ENCODE peak calls at places on chromosome 13, in seven cellular contexts. One of them, this sample, is unnamed. For H3K36me3 and H3K4me1, the result is how much of the 10 kb centered on the place peaks cover.

GRCh38 chr13:77928909-77929308 is 10.3 kb upstream of the EDNRB start:
- DNase-seq in neural progenitor cell: no peak
- DNase-seq in uterus: no peak
- DNase-seq in CD8-positive, alpha-beta T cell: no peak
- DNase-seq in ovary: no peak
- DNase-seq in Panc1: peak
- DNase-seq in CD4-positive, CD25-positive, alpha-beta regulatory T cell: peak
- DNase-seq in this sample: no peak

GRCh38 chr13:58134525-58134924 is 503.0 kb downstream of the PCDH17 start:
- DNase-seq in CD8-positive, alpha-beta T cell: no peak
- DNase-seq in uterus: no peak
- DNase-seq in Panc1: no peak
- DNase-seq in ovary: no peak
- DNase-seq in neural progenitor cell: no peak
- DNase-seq in CD4-positive, CD25-positive, alpha-beta regulatory T cell: no peak
- DNase-seq in this sample: no peak

GRCh38 chr13:74061939-74062595 is 72.1 kb downstream of the KLF12 start:
- DNase-seq in ovary: peak
- DNase-seq in uterus: peak
- DNase-seq in CD8-positive, alpha-beta T cell: no peak
- DNase-seq in neural progenitor cell: no peak
- DNase-seq in Panc1: no peak
- DNase-seq in CD4-positive, CD25-positive, alpha-beta regulatory T cell: peak
- DNase-seq in this sample: no peak

GRCh38 chr13:99959127-99959529 is 12.4 kb downstream of the ZIC5 start:
- DNase-seq in uterus: no peak
- DNase-seq in neural progenitor cell: peak
- DNase-seq in Panc1: no peak
- DNase-seq in CD4-positive, CD25-positive, alpha-beta regulatory T cell: no peak
- DNase-seq in CD8-positive, alpha-beta T cell: no peak
- DNase-seq in ovary: no peak
- DNase-seq in this sample: no peak

GRCh38 chr13:44125943-44126469 is 246.3 kb downstream of the LACC1 start:
- DNase-seq in ovary: no peak
- DNase-seq in Panc1: no peak
- DNase-seq in uterus: no peak
- DNase-seq in neural progenitor cell: no peak
- DNase-seq in CD8-positive, alpha-beta T cell: no peak
- DNase-seq in CD4-positive, CD25-positive, alpha-beta regulatory T cell: no peak
- DNase-seq in this sample: no peak

GRCh38 chr13:67238277-67238859 is 8.2 kb upstream of the PCDH9 start:
- DNase-seq in ovary: no peak
- DNase-seq in uterus: no peak
- DNase-seq in CD4-positive, CD25-positive, alpha-beta regulatory T cell: peak
- DNase-seq in neural progenitor cell: no peak
- DNase-seq in CD8-positive, alpha-beta T cell: no peak
- DNase-seq in Panc1: no peak
- DNase-seq in this sample: no peak

GRCh38 chr13:100987993-100988392 is 313.4 kb upstream of the TMTC4 start:
- DNase-seq in ovary: no peak
- DNase-seq in CD4-positive, CD25-positive, alpha-beta regulatory T cell: no peak
- DNase-seq in uterus: no peak
- DNase-seq in CD8-positive, alpha-beta T cell: no peak
- DNase-seq in Panc1: no peak
- DNase-seq in neural progenitor cell: peak
- DNase-seq in this sample: no peak

GRCh38 chr13:22455036-22455435 is 725.7 kb upstream of the SGCG start:
- DNase-seq in uterus: no peak
- DNase-seq in CD8-positive, alpha-beta T cell: no peak
- DNase-seq in ovary: no peak
- DNase-seq in CD4-positive, CD25-positive, alpha-beta regulatory T cell: no peak
- DNase-seq in neural progenitor cell: no peak
- DNase-seq in Panc1: no peak
- DNase-seq in this sample: no peak

GRCh38 chr13:75666646-75667351 is 30.7 kb downstream of the LMO7 start:
- DNase-seq in CD8-positive, alpha-beta T cell: no peak
- DNase-seq in CD4-positive, CD25-positive, alpha-beta regulatory T cell: no peak
- DNase-seq in uterus: no peak
- DNase-seq in ovary: no peak
- DNase-seq in neural progenitor cell: no peak
- DNase-seq in Panc1: no peak
- DNase-seq in this sample: peak

GRCh38 chr13:26983533-26984315 is 187.9 kb downstream of the USP12 start:
- DNase-seq in uterus: no peak
- DNase-seq in neural progenitor cell: no peak
- DNase-seq in Panc1: no peak
- DNase-seq in ovary: no peak
- DNase-seq in CD4-positive, CD25-positive, alpha-beta regulatory T cell: no peak
- DNase-seq in CD8-positive, alpha-beta T cell: no peak
- DNase-seq in this sample: no peak
- H3K27ac ChIP-seq in uterus: peak
- H3K27ac ChIP-seq in neural progenitor cell: no peak
- H3K27ac ChIP-seq in Panc1: peak
- H3K27ac ChIP-seq in ovary: peak
- H3K27ac ChIP-seq in CD4-positive, CD25-positive, alpha-beta regulatory T cell: no peak
- H3K27ac ChIP-seq in CD8-positive, alpha-beta T cell: no peak
- H3K27ac ChIP-seq in this sample: peak

DNA sequence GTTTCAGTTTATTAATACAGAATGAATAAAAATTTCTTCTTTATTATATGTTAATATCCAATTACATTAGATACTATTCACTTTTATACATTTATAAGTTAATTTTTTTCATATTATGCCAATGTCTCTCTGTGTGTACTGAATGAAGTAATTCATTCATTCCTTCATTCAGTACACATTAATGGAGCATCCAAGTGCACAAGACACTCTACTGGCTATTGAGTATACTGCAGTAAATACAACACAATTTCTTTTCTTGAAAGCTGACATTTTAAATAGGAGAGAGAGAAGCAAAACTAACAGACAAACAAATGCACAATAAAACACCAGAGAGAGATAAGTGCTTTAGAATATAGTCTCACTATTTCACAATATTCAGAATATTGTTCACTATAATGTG is 1038.3 kb upstream of the SPRY2 start:
- DNase-seq in ovary: no peak
- DNase-seq in uterus: no peak
- DNase-seq in CD4-positive, CD25-positive, alpha-beta regulatory T cell: no peak
- DNase-seq in neural progenitor cell: no peak
- DNase-seq in CD8-positive, alpha-beta T cell: no peak
- DNase-seq in Panc1: no peak
- DNase-seq in this sample: no peak
- H3K36me3 ChIP-seq in ovary: under half
- H3K36me3 ChIP-seq in uterus: under half
- H3K36me3 ChIP-seq in CD4-positive, CD25-positive, alpha-beta regulatory T cell: under half
- H3K36me3 ChIP-seq in neural progenitor cell: under half
- H3K36me3 ChIP-seq in CD8-positive, alpha-beta T cell: under half
- H3K36me3 ChIP-seq in Panc1: under half
- H3K36me3 ChIP-seq in this sample: under half

GRCh38 chr13:42597505-42597904 is 23.6 kb downstream of the TNFSF11 start:
- DNase-seq in ovary: no peak
- DNase-seq in neural progenitor cell: no peak
- DNase-seq in Panc1: no peak
- DNase-seq in CD4-positive, CD25-positive, alpha-beta regulatory T cell: no peak
- DNase-seq in CD8-positive, alpha-beta T cell: no peak
- DNase-seq in uterus: no peak
- DNase-seq in this sample: no peak

GRCh38 chr13:42593719-42594012 is 19.7 kb downstream of the TNFSF11 start:
- DNase-seq in CD4-positive, CD25-positive, alpha-beta regulatory T cell: no peak
- DNase-seq in uterus: no peak
- DNase-seq in CD8-positive, alpha-beta T cell: no peak
- DNase-seq in ovary: no peak
- DNase-seq in Panc1: no peak
- DNase-seq in neural progenitor cell: no peak
- DNase-seq in this sample: no peak

GRCh38 chr13:42594577-42595571 is 20.9 kb downstream of the TNFSF11 start:
- DNase-seq in neural progenitor cell: peak
- DNase-seq in CD4-positive, CD25-positive, alpha-beta regulatory T cell: peak
- DNase-seq in Panc1: peak
- DNase-seq in CD8-positive, alpha-beta T cell: no peak
- DNase-seq in ovary: peak
- DNase-seq in uterus: peak
- DNase-seq in this sample: no peak

GRCh38 chr13:42591602-42592001 is 17.6 kb downstream of the TNFSF11 start:
- DNase-seq in neural progenitor cell: no peak
- DNase-seq in uterus: no peak
- DNase-seq in Panc1: no peak
- DNase-seq in CD8-positive, alpha-beta T cell: no peak
- DNase-seq in ovary: no peak
- DNase-seq in CD4-positive, CD25-positive, alpha-beta regulatory T cell: no peak
- DNase-seq in this sample: no peak

GRCh38 chr13:42592915-42593718 is 19.2 kb downstream of the TNFSF11 start:
- DNase-seq in neural progenitor cell: no peak
- DNase-seq in ovary: no peak
- DNase-seq in Panc1: no peak
- DNase-seq in CD4-positive, CD25-positive, alpha-beta regulatory T cell: no peak
- DNase-seq in uterus: no peak
- DNase-seq in CD8-positive, alpha-beta T cell: no peak
- DNase-seq in this sample: no peak
- H3K4me1 ChIP-seq in neural progenitor cell: under half
- H3K4me1 ChIP-seq in ovary: under half
- H3K4me1 ChIP-seq in Panc1: under half
- H3K4me1 ChIP-seq in CD4-positive, CD25-positive, alpha-beta regulatory T cell: under half
- H3K4me1 ChIP-seq in uterus: under half
- H3K4me1 ChIP-seq in CD8-positive, alpha-beta T cell: under half
- H3K4me1 ChIP-seq in this sample: under half

DNA sequence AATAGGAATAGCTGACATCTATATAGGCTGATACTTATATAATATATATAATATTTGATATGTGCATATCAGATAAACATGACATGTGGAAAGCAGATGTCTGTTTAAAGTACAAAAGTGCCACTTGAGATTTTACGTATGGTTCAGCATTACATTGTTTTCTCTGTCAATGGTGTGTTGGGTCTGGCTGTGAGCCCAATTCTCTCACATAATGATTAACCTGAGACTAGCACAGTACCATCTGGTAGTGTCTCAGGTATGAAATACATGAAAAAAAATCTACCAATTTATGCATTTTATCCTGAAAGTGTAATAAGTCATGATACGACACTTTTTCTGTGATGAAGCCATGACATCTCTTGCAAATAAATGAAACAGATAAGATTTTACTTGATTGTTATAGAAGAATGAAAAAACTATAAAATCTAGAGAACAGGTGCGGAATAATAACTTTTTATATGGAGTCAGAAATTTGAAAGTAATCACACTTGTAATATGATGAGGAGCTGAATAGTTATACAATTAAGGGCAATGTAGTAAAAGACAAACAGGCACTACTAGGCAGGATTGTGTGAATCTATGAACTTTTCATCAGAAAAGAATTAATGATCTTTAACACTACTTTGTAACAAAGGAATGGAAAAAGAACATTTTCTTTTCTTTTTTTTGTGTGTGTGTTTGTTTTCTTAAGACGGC is 1405.0 kb downstream of the OLFM4 start:
- DNase-seq in ovary: no peak
- DNase-seq in Panc1: no peak
- DNase-seq in neural progenitor cell: no peak
- DNase-seq in CD8-positive, alpha-beta T cell: no peak
- DNase-seq in CD4-positive, CD25-positive, alpha-beta regulatory T cell: no peak
- DNase-seq in uterus: no peak
- DNase-seq in this sample: no peak
- H3K27ac ChIP-seq in ovary: no peak
- H3K27ac ChIP-seq in Panc1: no peak
- H3K27ac ChIP-seq in neural progenitor cell: no peak
- H3K27ac ChIP-seq in CD8-positive, alpha-beta T cell: no peak
- H3K27ac ChIP-seq in CD4-positive, CD25-positive, alpha-beta regulatory T cell: no peak
- H3K27ac ChIP-seq in uterus: no peak
- H3K27ac ChIP-seq in this sample: no peak

This sample was measured in breast epithelium.